ENCODE peak calls at places on chromosome 6, in five cellular contexts. Z is mesenchymal stem cell, Y is trophoblast cell, L is neuronal stem cell, K is H1. P is an unnamed sample.

GRCh38 chr6:158442309-158442705 is 117.6 kb upstream of the TMEM181 start:
- DNase-seq in L (no peak), Y (no peak), K (no peak), Z (no peak), P (no peak)

GRCh38 chr6:17193376-17193775 is 87.8 kb upstream of the RBM24 start:
- DNase-seq in L (no peak), K (no peak), Z (no peak), Y (no peak), P (no peak)

GRCh38 chr6:91045152-91045551 is 458.3 kb upstream of the MAP3K7 start:
- DNase-seq in Y (no peak), Z (no peak), L (no peak), K (no peak), P (no peak)

GRCh38 chr6:119467478-119468081 is 118.0 kb upstream of the MAN1A1 start:
- DNase-seq in Z (peak), K (no peak), L (no peak), Y (no peak), P (no peak)

GRCh38 chr6:149440735-149441662 is 40.9 kb downstream of the SUMO4 start:
- DNase-seq in Z (peak), Y (no peak), K (no peak), L (no peak), P (no peak)

GRCh38 chr6:152240983-152241766 is 396.0 kb downstream of the SYNE1 start:
- DNase-seq in Y (no peak), Z (peak), K (no peak), L (no peak), P (no peak)

GRCh38 chr6:167298166-167298565 is 7.1 kb downstream of the UNC93A start:
- DNase-seq in Z (no peak), Y (no peak), L (no peak), K (no peak), P (no peak)

GRCh38 chr6:167525774-167526173 is 200.9 kb downstream of the TTLL2 start:
- DNase-seq in L (no peak), Y (no peak), Z (no peak), K (no peak), P (no peak)

GRCh38 chr6:168005796-168006195 is 8.3 kb downstream of the KIF25 start:
- DNase-seq in K (no peak), Y (no peak), Z (no peak), L (no peak), P (no peak)

GRCh38 chr6:46888031-46888430 is 33.7 kb downstream of the ADGRF5 start:
- DNase-seq in Y (peak), Z (peak), L (no peak), K (no peak), P (no peak)

GRCh38 chr6:14151773-14152172 is 34.2 kb downstream of the CD83 start:
- DNase-seq in K (no peak), L (no peak), Y (no peak), Z (no peak), P (no peak)
- H2BK12ac ChIP-seq in K (no peak), L (no peak), Y (no peak), Z (no peak), P (no peak)

GRCh38 chr6:42981866-42982265 is 2.5 kb upstream of the PPP2R5D start:
- DNase-seq in K (no peak), Y (no peak), Z (no peak), L (no peak), P (no peak)

GRCh38 chr6:42978793-42979522 is at the start of gene PEX6:
- DNase-seq in Y (peak), Z (peak), L (peak), K (peak), P (peak)

GRCh38 chr6:42974919-42975505 is 4.0 kb downstream of the PEX6 start:
- DNase-seq in K (no peak), Z (no peak), Y (no peak), L (no peak), P (no peak)

GRCh38 chr6:42979523-42980177 is 669 bp upstream of the PEX6 start:
- DNase-seq in L (no peak), Z (peak), K (no peak), Y (no peak), P (no peak)

DNA sequence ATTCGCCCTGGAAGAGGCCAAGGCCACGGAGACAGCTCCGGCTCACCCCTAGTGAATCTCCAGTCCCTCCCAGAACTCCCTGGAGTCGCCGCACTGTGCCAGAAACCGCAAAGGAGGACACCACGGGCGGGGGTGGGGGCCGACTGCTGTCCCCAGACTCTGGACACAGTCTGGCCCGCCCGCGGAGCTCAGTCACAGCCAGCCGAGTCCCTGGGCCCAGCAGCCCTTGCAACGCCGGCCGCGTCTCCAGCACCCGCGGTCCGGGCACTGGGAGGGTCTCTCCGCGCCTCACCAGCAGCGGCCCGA is 541 bp downstream of the PEX6 start:
- DNase-seq in Z (peak), Y (peak), K (no peak), L (no peak), P (peak)
- H2BK5ac ChIP-seq in Z (peak), Y (no peak), K (no peak), L (no peak), P (no peak)

GRCh38 chr6:7414811-7415210 is 25.2 kb downstream of the RIOK1 start:
- DNase-seq in Z (peak), L (no peak), Y (peak), K (no peak), P (no peak)

GRCh38 chr6:7410801-7411200 is 21.2 kb downstream of the RIOK1 start:
- DNase-seq in Z (no peak), L (no peak), K (no peak), Y (no peak), P (no peak)

GRCh38 chr6:7413151-7413823 is 23.7 kb downstream of the RIOK1 start:
- DNase-seq in Y (peak), L (peak), K (no peak), Z (no peak), P (no peak)

GRCh38 chr6:7409740-7410139 is 20.1 kb downstream of the RIOK1 start:
- DNase-seq in Z (no peak), Y (no peak), L (no peak), K (no peak), P (no peak)

GRCh38 chr6:7411328-7411727 is 21.7 kb downstream of the RIOK1 start:
- DNase-seq in Z (no peak), Y (no peak), K (no peak), L (no peak), P (no peak)
- H2BK12ac ChIP-seq in Z (no peak), Y (no peak), K (no peak), L (no peak), P (no peak)

GRCh38 chr6:77092971-77093370 is 370.3 kb downstream of the HTR1B start:
- DNase-seq in Y (peak), Z (peak), K (no peak), L (no peak), P (no peak)
- H2BK5ac ChIP-seq in Y (peak), Z (no peak), K (no peak), L (no peak), P (no peak)

GRCh38 chr6:43095939-43096338 is 19.8 kb downstream of the PTK7 start:
- DNase-seq in Y (no peak), Z (peak), L (no peak), K (no peak), P (peak)

GRCh38 chr6:43097502-43097901 is 21.4 kb downstream of the PTK7 start:
- DNase-seq in L (no peak), K (no peak), Y (no peak), Z (no peak), P (no peak)

GRCh38 chr6:43096451-43097097 is 20.5 kb downstream of the PTK7 start:
- DNase-seq in Y (peak), Z (peak), L (no peak), K (no peak), P (peak)

GRCh38 chr6:43093361-43094289 is 17.5 kb downstream of the PTK7 start:
- DNase-seq in Z (peak), K (no peak), Y (peak), L (no peak), P (peak)

DNA sequence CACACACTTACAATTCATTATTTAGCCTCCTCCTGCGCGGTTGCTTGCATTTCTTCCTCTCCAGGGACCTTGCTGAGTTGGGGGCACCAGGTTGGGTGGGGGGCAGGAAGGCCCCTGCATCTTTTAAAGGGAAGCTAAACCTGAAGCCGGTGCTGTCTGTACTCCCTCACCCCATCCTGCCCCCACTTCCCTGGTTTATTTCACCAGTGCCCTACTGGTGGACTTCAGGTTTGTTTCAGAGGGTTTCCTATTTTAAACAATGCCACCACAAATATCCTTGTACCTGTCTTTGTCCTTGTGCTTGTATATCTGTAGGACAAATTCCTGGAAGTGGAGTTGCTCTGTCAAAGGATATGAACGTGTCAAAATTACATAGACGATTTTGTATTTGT is 21.0 kb downstream of the PTK7 start:
- DNase-seq in L (no peak), Z (no peak), Y (no peak), K (no peak), P (no peak)
- H2BK12ac ChIP-seq in L (no peak), Z (no peak), Y (peak), K (no peak), P (no peak)

DNA sequence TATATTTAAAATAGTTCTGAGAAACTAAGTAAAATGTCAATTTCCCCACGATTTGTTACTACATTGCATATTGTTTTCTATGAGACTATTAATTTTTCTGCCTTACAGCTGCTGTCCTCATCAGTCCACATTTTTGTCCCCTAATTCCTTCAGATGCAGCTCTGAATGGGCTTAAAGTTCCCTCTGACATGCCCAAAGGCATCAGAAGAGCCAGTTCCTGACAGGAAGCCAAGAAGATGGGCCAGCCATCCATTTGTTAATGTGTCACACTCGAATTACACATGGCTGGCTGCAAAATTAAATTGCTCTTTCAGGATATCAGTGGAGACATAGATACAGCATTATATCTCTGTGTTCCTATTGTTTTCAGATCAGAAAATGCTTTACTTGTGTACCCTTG is 1223.0 kb downstream of the EPHA7 start:
- DNase-seq in Z (no peak), L (no peak), K (no peak), Y (no peak), P (no peak)
- H2BK5ac ChIP-seq in Z (no peak), L (no peak), K (no peak), Y (no peak), P (no peak)

DNA sequence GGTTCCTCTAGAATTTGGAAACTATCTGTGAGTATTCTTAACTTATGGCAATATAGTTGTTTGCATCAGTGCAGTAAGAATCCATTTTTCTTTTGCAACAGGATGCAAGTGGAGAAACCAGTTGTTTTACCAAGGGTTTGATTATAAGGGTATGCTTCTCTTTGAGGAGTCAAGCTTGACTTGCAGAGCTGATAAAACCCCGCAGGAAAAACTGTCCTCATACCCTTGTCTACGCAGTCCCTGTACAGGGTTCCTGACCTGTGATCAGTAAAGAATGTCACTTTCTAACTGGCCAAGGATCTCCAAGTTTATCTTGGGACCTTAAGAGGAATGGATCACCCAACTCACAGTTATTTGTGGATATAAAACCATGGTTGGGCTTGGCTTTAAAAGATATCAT is 161.1 kb upstream of the OLIG3 start:
- DNase-seq in K (no peak), Z (no peak), L (no peak), Y (peak), P (no peak)
- H2BK12ac ChIP-seq in K (no peak), Z (no peak), L (no peak), Y (no peak), P (no peak)

GRCh38 chr6:22006795-22007194 is 290.0 kb downstream of the PRL start:
- DNase-seq in K (no peak), L (no peak), Y (no peak), Z (no peak), P (no peak)

GRCh38 chr6:21999012-21999528 is 297.8 kb downstream of the PRL start:
- DNase-seq in K (no peak), Z (peak), L (no peak), Y (no peak), P (no peak)

GRCh38 chr6:22007469-22007868 is 289.4 kb downstream of the PRL start:
- DNase-seq in L (no peak), Y (no peak), K (no peak), Z (no peak), P (no peak)

GRCh38 chr6:22001336-22002027 is 295.4 kb downstream of the PRL start:
- DNase-seq in L (no peak), K (no peak), Y (no peak), Z (no peak), P (no peak)

DNA sequence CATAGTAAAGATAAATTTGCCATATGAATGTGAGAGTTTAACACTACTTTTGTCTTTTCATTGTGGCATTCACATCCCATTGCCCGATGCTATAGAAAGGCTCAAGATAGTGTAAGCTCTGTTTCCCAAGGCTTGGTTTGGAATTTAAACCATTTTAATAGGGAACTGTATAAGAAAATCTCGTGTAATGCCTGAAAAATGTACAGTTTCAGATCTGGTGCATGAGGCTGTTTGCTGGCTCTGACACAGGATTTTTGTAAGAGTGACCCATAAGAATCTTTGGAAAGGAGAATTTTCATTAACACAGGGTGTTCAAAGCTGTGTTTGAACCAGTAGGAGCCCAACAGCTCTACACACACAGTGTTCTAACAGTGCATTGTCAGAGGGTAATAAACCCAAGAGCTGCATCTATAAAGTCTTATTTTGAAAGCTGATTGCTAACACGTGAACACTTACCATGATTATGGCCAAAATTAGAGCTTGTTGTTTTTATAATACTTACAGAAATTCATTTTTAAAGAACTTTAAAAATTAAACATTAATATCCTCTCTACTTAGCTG is 293.5 kb downstream of the PRL start:
- DNase-seq in L (no peak), Y (no peak), K (no peak), Z (no peak), P (no peak)
- H2BK5ac ChIP-seq in L (no peak), Y (no peak), K (no peak), Z (no peak), P (no peak)

P was measured in H9.